ENCODE peak calls at places on chromosomes 16 and 17, in six cellular contexts. O is OCI-LY7, T is tibial artery, U is endothelial cell, F is Caco-2, D is colonic mucosa. S is an unnamed sample.

GRCh38 chr17:49734666-49735490 is 27.1 kb upstream of the SLC35B1 start:
- DNase-seq in O (no peak), T (no peak), U (no peak), F (no peak), D (no peak), S (no peak)

GRCh38 chr16:83308414-83308813 is 499.4 kb upstream of the HSBP1 start:
- DNase-seq in O (no peak), T (no peak), U (no peak), F (no peak), D (no peak), S (no peak)

GRCh38 chr16:83831451-83831987 is 23.7 kb downstream of the HSBP1 start:
- DNase-seq in O (no peak), T (no peak), U (no peak), F (no peak), D (no peak), S (no peak)

GRCh38 chr16:70611224-70611598 is 35.1 kb upstream of the IL34 start:
- DNase-seq in O (no peak), T (no peak), U (no peak), F (no peak), D (no peak), S (no peak)

GRCh38 chr17:32489320-32490100 is 2.7 kb downstream of the CDK5R1 start:
- DNase-seq in O (no peak), T (no peak), U (no peak), F (no peak), D (no peak), S (no peak)

GRCh38 chr16:84648595-84649510 is 542 bp downstream of the KLHL36 start:
- DNase-seq in O (peak), T (peak), U (peak), F (peak), D (peak), S (peak)

GRCh38 chr17:20935740-20936139 is 107.1 kb downstream of the USP22 start:
- DNase-seq in O (no peak), T (no peak), U (no peak), F (no peak), D (no peak), S (no peak)

GRCh38 chr16:58866935-58867334 is 132.8 kb upstream of the GOT2 start:
- DNase-seq in O (no peak), T (no peak), U (no peak), F (no peak), D (no peak), S (no peak)

GRCh38 chr16:68923116-68923515 is 79.8 kb downstream of the TANGO6 start:
- DNase-seq in O (no peak), T (no peak), U (no peak), F (no peak), D (no peak), S (no peak)

GRCh38 chr16:69853481-69853880 is 91.3 kb downstream of the WWP2 start:
- DNase-seq in O (no peak), T (no peak), U (no peak), F (no peak), D (no peak), S (no peak)

GRCh38 chr17:47899643-47900042 is 3.6 kb downstream of the SP2 start:
- DNase-seq in O (no peak), T (no peak), U (no peak), F (no peak), D (no peak), S (no peak)

GRCh38 chr16:88633684-88634140 is 4.7 kb upstream of the IL17C start:
- DNase-seq in O (peak), T (peak), U (peak), F (peak), D (peak), S (peak)

GRCh38 chr17:31548709-31549108 is 157.2 kb downstream of the RAB11FIP4 start:
- DNase-seq in O (no peak), T (no peak), U (no peak), F (no peak), D (no peak), S (no peak)

GRCh38 chr17:44197980-44198720 is 1.5 kb downstream of the ATXN7L3 start:
- DNase-seq in O (peak), T (peak), U (no peak), F (peak), D (peak), S (peak)

GRCh38 chr17:71118039-71118438 is 948.7 kb downstream of the KCNJ2 start:
- DNase-seq in O (peak), T (no peak), U (peak), F (peak), D (no peak), S (peak)

GRCh38 chr16:86569843-86570447 is 3.3 kb downstream of the FOXC2 start:
- DNase-seq in O (peak), T (no peak), U (no peak), F (no peak), D (no peak), S (no peak)

GRCh38 chr17:7951143-7951792 is 19.3 kb downstream of the CNTROB start:
- DNase-seq in O (no peak), T (no peak), U (no peak), F (no peak), D (no peak), S (no peak)

GRCh38 chr16:46801428-46802049 is 29.4 kb downstream of the C16orf87 start:
- DNase-seq in O (no peak), T (no peak), U (no peak), F (peak), D (no peak), S (no peak)

GRCh38 chr17:80855968-80856862 is 135.4 kb upstream of the CHMP6 start:
- DNase-seq in O (no peak), T (peak), U (no peak), F (peak), D (no peak), S (peak)

GRCh38 chr16:3158498-3159314 is 23.9 kb downstream of the ZNF213 start:
- DNase-seq in O (peak), T (peak), U (peak), F (peak), D (peak), S (peak)

GRCh38 chr17:31495049-31495885 is 103.8 kb downstream of the RAB11FIP4 start:
- DNase-seq in O (no peak), T (no peak), U (no peak), F (peak), D (peak), S (peak)

GRCh38 chr16:69763557-69763942 is 1.4 kb downstream of the WWP2 start:
- DNase-seq in O (no peak), T (no peak), U (no peak), F (no peak), D (no peak), S (no peak)

GRCh38 chr17:3802461-3803307 is 1.7 kb upstream of the ITGAE start:
- DNase-seq in O (no peak), T (peak), U (no peak), F (no peak), D (no peak), S (no peak)

GRCh38 chr16:10556240-10556639 is 24.2 kb downstream of the EMP2 start:
- DNase-seq in O (no peak), T (no peak), U (no peak), F (no peak), D (no peak), S (no peak)

GRCh38 chr17:65394811-65395472 is 166.5 kb downstream of the AXIN2 start:
- DNase-seq in O (no peak), T (no peak), U (no peak), F (no peak), D (no peak), S (no peak)

GRCh38 chr17:43905985-43906852 is 1.1 kb downstream of the MPP2 start:
- DNase-seq in O (no peak), T (peak), U (peak), F (peak), D (peak), S (peak)

GRCh38 chr17:64599187-64599676 is 62.9 kb downstream of the SMURF2 start:
- DNase-seq in O (peak), T (no peak), U (no peak), F (no peak), D (no peak), S (no peak)

GRCh38 chr16:89187337-89188063 is 12.8 kb downstream of the SLC22A31 start:
- DNase-seq in O (peak), T (no peak), U (no peak), F (no peak), D (no peak), S (no peak)

GRCh38 chr17:48617515-48618365 is 2.6 kb upstream of the HOXB8 start:
- DNase-seq in O (no peak), T (no peak), U (no peak), F (peak), D (no peak), S (no peak)

GRCh38 chr16:86241681-86242080 is 268.6 kb upstream of the FOXF1 start:
- DNase-seq in O (no peak), T (no peak), U (peak), F (no peak), D (peak), S (no peak)

GRCh38 chr17:49365667-49366066 is 3.6 kb upstream of the ZNF652 start:
- DNase-seq in O (peak), T (no peak), U (peak), F (peak), D (no peak), S (peak)

GRCh38 chr16:89135166-89135565 is 36.4 kb upstream of the CDH15 start:
- DNase-seq in O (no peak), T (no peak), U (no peak), F (no peak), D (no peak), S (no peak)

GRCh38 chr16:77289331-77289809 is 90.2 kb downstream of the SYCE1L start:
- DNase-seq in O (no peak), T (no peak), U (no peak), F (peak), D (no peak), S (peak)

GRCh38 chr17:65627108-65627507 is 65.7 kb upstream of the AXIN2 start:
- DNase-seq in O (no peak), T (no peak), U (no peak), F (no peak), D (peak), S (no peak)

GRCh38 chr17:78131172-78132085 is 858 bp downstream of the TMC8 start:
- DNase-seq in O (peak), T (no peak), U (no peak), F (no peak), D (no peak), S (no peak)
- TF ChIP-seq CTCF in O (peak), T (no peak), U (no peak), F (no peak), D (no peak), S (no peak)

DNA sequence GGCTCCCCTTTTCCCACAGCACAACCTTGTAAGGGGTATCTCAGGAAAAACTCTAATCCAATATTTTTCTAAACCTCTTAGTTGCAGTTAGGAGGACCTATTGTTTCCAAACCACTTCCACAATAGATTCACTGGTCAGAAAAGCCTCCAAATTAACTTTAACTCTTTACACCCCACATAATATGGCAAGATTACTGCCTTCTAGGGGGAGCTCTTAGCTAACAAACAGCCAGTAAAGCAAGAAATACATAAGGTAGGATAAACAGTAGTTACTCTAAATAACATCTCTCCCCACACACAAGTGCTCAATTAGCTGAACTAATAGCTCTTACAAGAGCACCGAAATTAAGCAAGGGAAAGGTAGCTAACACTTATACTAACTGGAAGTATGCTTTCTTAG is 192.1 kb upstream of the KIF2B start:
- DNase-seq in O (no peak), T (no peak), U (no peak), F (no peak), D (no peak), S (no peak)
- TF ChIP-seq CTCF in O (no peak), T (no peak), U (no peak), F (no peak), D (no peak), S (no peak)

GRCh38 chr17:45398800-45399199 is 33.9 kb downstream of the ARHGAP27 start:
- DNase-seq in O (no peak), T (no peak), U (no peak), F (no peak), D (no peak), S (no peak)
- TF ChIP-seq CTCF in O (peak), T (no peak), U (no peak), F (peak), D (no peak), S (no peak)

GRCh38 chr16:167117-167462 is 1.3 kb downstream of the HBM start:
- DNase-seq in O (no peak), T (no peak), U (no peak), F (no peak), D (no peak), S (no peak)
- TF ChIP-seq CTCF in O (no peak), T (no peak), U (no peak), F (no peak), D (no peak), S (no peak)

GRCh38 chr17:35242158-35242804 is 591 bp upstream of the SLFN5 start:
- DNase-seq in O (peak), T (peak), U (peak), F (peak), D (peak), S (peak)
- TF ChIP-seq CTCF in O (peak), T (peak), U (no peak), F (peak), D (peak), S (peak)

DNA sequence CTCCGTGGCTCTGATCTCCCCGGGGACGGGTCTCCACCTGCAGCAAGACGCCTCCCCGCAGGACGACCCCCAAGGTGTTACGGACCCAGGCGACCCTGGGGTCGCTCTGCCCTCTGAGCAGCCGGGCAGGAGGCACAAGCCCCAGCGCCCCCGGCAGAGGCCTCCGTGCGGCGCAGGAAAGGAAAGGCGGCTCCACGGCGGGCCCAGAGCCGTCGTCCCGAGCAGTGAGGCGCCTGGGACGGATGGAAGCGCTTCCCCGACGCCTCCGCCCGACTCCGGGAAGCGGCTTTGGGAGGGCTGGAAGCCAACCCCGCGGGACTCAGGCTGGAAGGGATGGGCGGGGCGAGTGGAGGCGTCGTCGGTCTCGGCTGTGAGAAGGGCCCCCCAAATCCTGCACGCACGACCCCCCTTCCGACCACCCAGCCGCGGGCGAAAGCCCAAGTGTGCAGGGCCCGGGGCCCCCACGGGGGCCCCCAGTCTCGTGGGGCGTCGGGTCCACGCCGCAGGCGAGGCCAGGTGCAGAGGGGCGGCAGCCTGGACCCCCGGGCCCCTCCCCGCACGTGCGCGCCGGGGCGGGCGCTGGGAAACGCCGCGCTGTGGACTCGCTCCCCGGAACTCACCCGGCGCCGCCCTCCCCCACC is 32.7 kb upstream of the RPH3AL start:
- DNase-seq in O (peak), T (peak), U (peak), F (peak), D (peak), S (peak)
- TF ChIP-seq CTCF in O (no peak), T (no peak), U (no peak), F (peak), D (no peak), S (no peak)

GRCh38 chr17:19328441-19329061 is 34.0 kb downstream of the B9D1 start:
- DNase-seq in O (no peak), T (no peak), U (no peak), F (no peak), D (no peak), S (no peak)

GRCh38 chr17:19330271-19330670 is 32.3 kb downstream of the B9D1 start:
- DNase-seq in O (no peak), T (no peak), U (no peak), F (no peak), D (no peak), S (no peak)

GRCh38 chr17:19329136-19329535 is 33.4 kb downstream of the B9D1 start:
- DNase-seq in O (no peak), T (no peak), U (no peak), F (no peak), D (no peak), S (no peak)

GRCh38 chr17:19331134-19331533 is 31.4 kb downstream of the B9D1 start:
- DNase-seq in O (no peak), T (no peak), U (no peak), F (no peak), D (no peak), S (no peak)

GRCh38 chr17:19329839-19330238 is 32.7 kb downstream of the B9D1 start:
- DNase-seq in O (no peak), T (no peak), U (no peak), F (no peak), D (no peak), S (no peak)
- TF ChIP-seq CTCF in O (no peak), T (no peak), U (no peak), F (no peak), D (no peak), S (no peak)

GRCh38 chr17:16491703-16492612 is at the start of gene LRRC75A:
- DNase-seq in O (no peak), T (no peak), U (peak), F (peak), D (peak), S (peak)
- TF ChIP-seq CTCF in O (peak), T (no peak), U (no peak), F (peak), D (no peak), S (no peak)